ENCODE peak calls at places on chromosomes 4 and X, in six cellular contexts. I is AML-193; Z is stimulated activated CD8-positive, alpha-beta memory T cell treated with anti-CD3 and anti-CD28 coated beads, Interleukin-2, amount 100 ng/mL, for 48 hours; G is trophoblast cell; V is activated T-helper 1 cell treated with anti-CD3 and anti-CD28 coated beads, Interleukin-12 subunit alpha, Interleukin-12 subunit beta, Interleukin-2, Interleukin-4 antibody, amounts not matched to agents 30 ng/mL and 10 ng/mL and 1 ng/mL, durations not matched to agents 14 hours and 24 hours and 36 hours; F is T-helper 17 cell. C is an unnamed sample.

GRCh38 chrX:118552501-118552900 is 56.9 kb downstream of the DOCK11 start:
- DNase-seq in I (peak), V (no peak), Z (no peak), F (no peak), G (peak), C (no peak)

GRCh38 chrX:153829799-153830631 is at the start of gene PDZD4:
- DNase-seq in I (no peak), V (no peak), F (no peak), Z (no peak), G (no peak), C (no peak)

GRCh38 chr4:150126880-150127236 is 48.6 kb downstream of the DCLK2 start:
- DNase-seq in I (no peak), Z (no peak), F (no peak), V (no peak), G (no peak), C (no peak)

GRCh38 chr4:125355791-125356190 is 41.0 kb downstream of the FAT4 start:
- DNase-seq in Z (no peak), F (no peak), V (no peak), G (no peak), I (no peak), C (no peak)

GRCh38 chr4:38141808-38142500 is 181.8 kb downstream of the PTTG2 start:
- DNase-seq in V (no peak), Z (no peak), I (no peak), G (no peak), F (no peak), C (no peak)

GRCh38 chr4:156751486-156751885 is 220.1 kb downstream of the PDGFC start:
- DNase-seq in V (no peak), F (no peak), G (no peak), Z (no peak), I (no peak), C (no peak)

GRCh38 chr4:56102581-56102980 is 153.8 kb downstream of the CEP135 start:
- DNase-seq in G (no peak), F (no peak), I (no peak), Z (no peak), V (no peak), C (no peak)

GRCh38 chr4:23036503-23036902 is 343.8 kb downstream of the GBA3 start:
- DNase-seq in G (peak), I (no peak), Z (no peak), V (no peak), F (no peak), C (no peak)

GRCh38 chrX:51876441-51876840 is 17.0 kb upstream of the MAGED1 start:
- DNase-seq in G (peak), I (no peak), Z (no peak), F (no peak), V (no peak), C (no peak)

C was measured in stimulated activated naive B cell treated with anti-CD40 and anti-IgM and Interleukin-4, amounts not matched to agents 10 μg/mL and 1 μg/mL and 100 μg/mL, for 72 hours.